ENCODE peak calls at places on chromosomes 1 and 21, in nine cellular contexts. E is G401; U is DMS153; A is PC-9; X is M059J; I is nephron progenitor cell; V is stimulated activated CD8-positive, alpha-beta memory T cell treated with anti-CD3 and anti-CD28 coated beads, Interleukin-4, amount 100 ng/mL, for 24 hours; Q is ELR; C is activated CD4-positive, alpha-beta T cell treated with anti-CD3 and anti-CD28 coated beads, Interleukin-2, amount 50 U/mL, for 24 hours. T is an unnamed sample.

GRCh38 chr1:63274979-63275378 is 47.4 kb upstream of the FOXD3 start:
- DNase-seq in E (no peak), U (no peak), A (no peak), X (no peak), I (no peak), V (no peak), Q (no peak), C (no peak), T (no peak)

GRCh38 chr1:109248797-109249629 is at the start of gene CELSR2:
- DNase-seq in E (peak), U (peak), A (peak), X (peak), I (peak), V (peak), Q (peak), C (peak), T (no peak)

GRCh38 chr1:154445040-154445472 is 39.9 kb downstream of the IL6R start:
- DNase-seq in E (no peak), U (no peak), A (no peak), X (peak), I (no peak), V (peak), Q (peak), C (peak), T (no peak)

GRCh38 chr1:221284028-221284427 is 404.8 kb downstream of the HLX start:
- DNase-seq in E (no peak), U (no peak), A (no peak), X (peak), I (no peak), V (no peak), Q (peak), C (no peak), T (no peak)

GRCh38 chr1:34865573-34865972 is 6.0 kb upstream of the SMIM12 start:
- DNase-seq in E (no peak), U (no peak), A (no peak), X (no peak), I (no peak), V (no peak), Q (no peak), C (no peak), T (no peak)

GRCh38 chr1:9195651-9196050 is 38.9 kb upstream of the H6PD start:
- DNase-seq in E (no peak), U (no peak), A (no peak), X (no peak), I (no peak), V (no peak), Q (no peak), C (no peak), T (no peak)

GRCh38 chr1:235503333-235504121 is 725 bp downstream of the B3GALNT2 start:
- DNase-seq in E (peak), U (no peak), A (peak), X (peak), I (peak), V (no peak), Q (peak), C (peak), T (no peak)

GRCh38 chr1:229254910-229255541 is 15.9 kb upstream of the RAB4A start:
- DNase-seq in E (peak), U (peak), A (no peak), X (no peak), I (no peak), V (no peak), Q (peak), C (no peak), T (no peak)

GRCh38 chr1:186715887-186716809 is 35.9 kb upstream of the PTGS2 start:
- DNase-seq in E (no peak), U (no peak), A (no peak), X (peak), I (no peak), V (no peak), Q (peak), C (no peak), T (no peak)

GRCh38 chr1:115729765-115730164 is 38.7 kb downstream of the CASQ2 start:
- DNase-seq in E (no peak), U (no peak), A (no peak), X (no peak), I (no peak), V (no peak), Q (no peak), C (no peak), T (no peak)

GRCh38 chr1:112423207-112423606 is 27.2 kb downstream of the CTTNBP2NL start:
- DNase-seq in E (no peak), U (no peak), A (no peak), X (no peak), I (no peak), V (no peak), Q (peak), C (no peak), T (no peak)

GRCh38 chr1:1399870-1400575 is 888 bp upstream of the CCNL2 start:
- DNase-seq in E (no peak), U (no peak), A (no peak), X (peak), I (no peak), V (no peak), Q (peak), C (no peak), T (no peak)

GRCh38 chr21:20024727-20025126 is 973.5 kb upstream of the NCAM2 start:
- DNase-seq in E (no peak), U (no peak), A (no peak), X (no peak), I (no peak), V (no peak), Q (no peak), C (no peak), T (no peak)

GRCh38 chr1:166905136-166905535 is 29.1 kb upstream of the TADA1 start:
- DNase-seq in E (no peak), U (no peak), A (no peak), X (peak), I (no peak), V (no peak), Q (no peak), C (no peak), T (no peak)

GRCh38 chr1:91750398-91750996 is 135.5 kb downstream of the TGFBR3 start:
- DNase-seq in E (no peak), U (no peak), A (no peak), X (peak), I (no peak), V (no peak), Q (no peak), C (no peak), T (no peak)

GRCh38 chr1:56107278-56107643 is 472.1 kb downstream of the PLPP3 start:
- DNase-seq in E (no peak), U (no peak), A (no peak), X (no peak), I (no peak), V (no peak), Q (no peak), C (no peak), T (no peak)

GRCh38 chr1:66652556-66652955 is 99.7 kb upstream of the DYNLT5 start:
- DNase-seq in E (no peak), U (no peak), A (no peak), X (no peak), I (no peak), V (no peak), Q (no peak), C (no peak), T (no peak)

GRCh38 chr21:41418956-41419680 is 6.9 kb upstream of the MX1 start:
- DNase-seq in E (no peak), U (no peak), A (no peak), X (no peak), I (no peak), V (no peak), Q (no peak), C (no peak), T (no peak)

GRCh38 chr1:210027994-210028393 is 90.0 kb downstream of the SYT14 start:
- DNase-seq in E (no peak), U (no peak), A (no peak), X (no peak), I (no peak), V (no peak), Q (no peak), C (no peak), T (no peak)

GRCh38 chr1:94686882-94687281 is 133.3 kb upstream of the SLC44A3 start:
- DNase-seq in E (no peak), U (no peak), A (no peak), X (no peak), I (no peak), V (no peak), Q (no peak), C (no peak), T (no peak)

GRCh38 chr1:86906419-86906818 is 7.5 kb downstream of the SELENOF start:
- DNase-seq in E (no peak), U (peak), A (no peak), X (peak), I (no peak), V (no peak), Q (no peak), C (no peak), T (no peak)

GRCh38 chr1:26418865-26419349 is 8.3 kb downstream of the LIN28A start:
- DNase-seq in E (no peak), U (no peak), A (no peak), X (no peak), I (peak), V (no peak), Q (no peak), C (no peak), T (no peak)

GRCh38 chr1:243849089-243850012 is 692 bp downstream of the AKT3 start:
- DNase-seq in E (peak), U (peak), A (peak), X (peak), I (peak), V (peak), Q (peak), C (peak), T (peak)

GRCh38 chr1:111563619-111564018 is 56.0 kb upstream of the RAP1A start:
- DNase-seq in E (no peak), U (no peak), A (peak), X (peak), I (no peak), V (no peak), Q (peak), C (no peak), T (no peak)

GRCh38 chr1:170073893-170074249 is 624 bp downstream of the KIFAP3 start:
- DNase-seq in E (no peak), U (no peak), A (no peak), X (no peak), I (no peak), V (no peak), Q (no peak), C (no peak), T (no peak)

GRCh38 chr1:107327446-107327845 is 186.6 kb downstream of the NTNG1 start:
- DNase-seq in E (no peak), U (no peak), A (no peak), X (no peak), I (no peak), V (no peak), Q (no peak), C (no peak), T (no peak)

GRCh38 chr1:39098569-39099250 is 72.6 kb downstream of the NDUFS5 start:
- DNase-seq in E (peak), U (peak), A (peak), X (peak), I (peak), V (no peak), Q (peak), C (peak), T (peak)

GRCh38 chr1:11882814-11883538 is 24.2 kb upstream of the NPPB start:
- DNase-seq in E (no peak), U (peak), A (peak), X (peak), I (no peak), V (no peak), Q (no peak), C (no peak), T (no peak)

GRCh38 chr1:205370780-205371179 is 14.1 kb upstream of the KLHDC8A start:
- DNase-seq in E (no peak), U (peak), A (no peak), X (no peak), I (no peak), V (no peak), Q (no peak), C (no peak), T (no peak)

GRCh38 chr1:62142550-62142949 is 52.1 kb upstream of the L1TD1 start:
- DNase-seq in E (no peak), U (no peak), A (no peak), X (peak), I (peak), V (no peak), Q (no peak), C (no peak), T (no peak)